ENCODE peak calls at places on chromosomes 2 and 18, in nine cellular contexts. C is anterior cingulate cortex, Y is lung microvascular endothelial cell, F is HuH-7, K is GM12892, L is psoas muscle, X is HCT116, H is fibroblast of lung, E is mesenteric fat pad. S is an unnamed sample.

GRCh38 chr18:72114801-72115594 is 429.1 kb downstream of the CBLN2 start:
- DNase-seq in C (no peak), Y (no peak), F (no peak), K (no peak), L (no peak), X (no peak), H (no peak), E (no peak), S (no peak)

GRCh38 chr18:59052965-59053960 is 86.4 kb upstream of the SEC11C start:
- DNase-seq in C (no peak), Y (no peak), F (no peak), K (no peak), L (no peak), X (no peak), H (peak; percentile 71), E (no peak), S (no peak)

GRCh38 chr2:9440058-9440727 is 16.7 kb downstream of the CPSF3 start:
- DNase-seq in C (no peak), Y (no peak), F (no peak), K (no peak), L (no peak), X (no peak), H (peak; percentile 63), E (no peak), S (no peak)

GRCh38 chr2:9652898-9653479 is 22.2 kb upstream of the YWHAQ start:
- DNase-seq in C (no peak), Y (no peak), F (peak; percentile 37), K (no peak), L (no peak), X (no peak), H (no peak), E (no peak), S (no peak)

GRCh38 chr2:225041210-225041870 is 928 bp downstream of the DOCK10 start:
- DNase-seq in C (peak; percentile 16), Y (peak; percentile 64), F (no peak), K (peak; percentile 36), L (peak; percentile 16), X (no peak), H (peak; percentile 55), E (no peak), S (peak; percentile 46)

GRCh38 chr2:69386789-69387734 is at the start of gene GFPT1:
- DNase-seq in C (peak; percentile 34), Y (peak; percentile 96), F (peak; percentile 87), K (peak; percentile 80), L (peak; percentile 95), X (peak; percentile 65), H (peak; percentile 93), E (peak; percentile 98), S (peak; percentile 80)

GRCh38 chr2:11738589-11739436 is 7.6 kb upstream of the LPIN1 start:
- DNase-seq in C (no peak), Y (peak; percentile 71), F (peak; percentile 60), K (no peak), L (peak; percentile 92), X (peak; percentile 39), H (peak; percentile 81), E (no peak), S (no peak)

GRCh38 chr18:79515331-79515730 is 119.6 kb downstream of the NFATC1 start:
- DNase-seq in C (no peak), Y (no peak), F (no peak), K (no peak), L (no peak), X (no peak), H (no peak), E (peak; percentile 51), S (no peak)

GRCh38 chr2:134169788-134170187 is 84.1 kb upstream of the MGAT5 start:
- DNase-seq in C (no peak), Y (no peak), F (no peak), K (no peak), L (no peak), X (no peak), H (no peak), E (no peak), S (no peak)

GRCh38 chr2:99421469-99421868 is 68.3 kb downstream of the REV1 start:
- DNase-seq in C (no peak), Y (peak; percentile 10), F (no peak), K (no peak), L (no peak), X (no peak), H (peak; percentile 25), E (no peak), S (no peak)

GRCh38 chr2:95380280-95380679 is 22.2 kb upstream of the FAHD2A start:
- DNase-seq in C (no peak), Y (no peak), F (no peak), K (no peak), L (no peak), X (no peak), H (no peak), E (peak; percentile 45), S (no peak)

GRCh38 chr2:40809156-40809555 is 357.3 kb upstream of the SLC8A1 start:
- DNase-seq in C (no peak), Y (no peak), F (no peak), K (no peak), L (no peak), X (no peak), H (no peak), E (no peak), S (no peak)

GRCh38 chr2:95060446-95061118 is 35.1 kb downstream of the MAL start:
- DNase-seq in C (no peak), Y (no peak), F (no peak), K (no peak), L (no peak), X (no peak), H (no peak), E (peak; percentile 37), S (no peak)

GRCh38 chr2:225025917-225026571 is 16.2 kb downstream of the DOCK10 start:
- DNase-seq in C (no peak), Y (peak; percentile 69), F (no peak), K (no peak), L (no peak), X (no peak), H (peak; percentile 92), E (no peak), S (no peak)

GRCh38 chr18:69400976-69401474 is 337 bp downstream of the DOK6 start:
- DNase-seq in C (peak; percentile 24), Y (peak; percentile 1), F (no peak), K (peak; percentile 9), L (no peak), X (no peak), H (peak; percentile 44), E (no peak), S (peak; percentile 13)

GRCh38 chr2:166074430-166074829 is 53.4 kb downstream of the SCN1A start:
- DNase-seq in C (no peak), Y (no peak), F (no peak), K (no peak), L (no peak), X (no peak), H (no peak), E (no peak), S (no peak)

GRCh38 chr2:188485496-188485895 is 193.8 kb downstream of the GULP1 start:
- DNase-seq in C (no peak), Y (no peak), F (no peak), K (no peak), L (no peak), X (no peak), H (peak; percentile 36), E (no peak), S (no peak)